ENCODE peak calls at places on chromosomes 3 and 15, in seven cellular contexts. One of them, this sample, is unnamed.

GRCh38 chr3:61371123-61371522 is 119.9 kb upstream of the FHIT start:
- DNase-seq in H9: no peak
- DNase-seq in AG10803: no peak
- DNase-seq in lower lobe of right lung: no peak
- DNase-seq in upper lobe of right lung: no peak
- DNase-seq in activated CD8-positive, alpha-beta T cell treated with anti-CD3 and anti-CD28 coated beads for 36 hours: peak; percentile 53
- DNase-seq in psoas muscle: no peak
- DNase-seq in this sample: peak; percentile 18

GRCh38 chr3:68893600-68894239 is 38.6 kb downstream of the TAFA4 start:
- DNase-seq in activated CD8-positive, alpha-beta T cell treated with anti-CD3 and anti-CD28 coated beads for 36 hours: no peak
- DNase-seq in H9: no peak
- DNase-seq in psoas muscle: no peak
- DNase-seq in upper lobe of right lung: no peak
- DNase-seq in AG10803: peak; percentile 34
- DNase-seq in lower lobe of right lung: no peak
- DNase-seq in this sample: peak; percentile 22

GRCh38 chr3:164940737-164941136 is 137.6 kb downstream of the SI start:
- DNase-seq in AG10803: no peak
- DNase-seq in activated CD8-positive, alpha-beta T cell treated with anti-CD3 and anti-CD28 coated beads for 36 hours: no peak
- DNase-seq in upper lobe of right lung: no peak
- DNase-seq in H9: no peak
- DNase-seq in psoas muscle: no peak
- DNase-seq in lower lobe of right lung: no peak
- DNase-seq in this sample: no peak

GRCh38 chr3:18758047-18758704 is 333.0 kb upstream of the SATB1 start:
- DNase-seq in activated CD8-positive, alpha-beta T cell treated with anti-CD3 and anti-CD28 coated beads for 36 hours: peak; percentile 41
- DNase-seq in AG10803: no peak
- DNase-seq in lower lobe of right lung: no peak
- DNase-seq in H9: peak; percentile 43
- DNase-seq in upper lobe of right lung: no peak
- DNase-seq in psoas muscle: no peak
- DNase-seq in this sample: peak; percentile 12

GRCh38 chr3:14460342-14461005 is 58.1 kb downstream of the SLC6A6 start:
- DNase-seq in AG10803: peak; percentile 98
- DNase-seq in H9: no peak
- DNase-seq in psoas muscle: peak; percentile 87
- DNase-seq in lower lobe of right lung: no peak
- DNase-seq in upper lobe of right lung: no peak
- DNase-seq in activated CD8-positive, alpha-beta T cell treated with anti-CD3 and anti-CD28 coated beads for 36 hours: no peak
- DNase-seq in this sample: no peak

GRCh38 chr15:57251308-57251707 is 125.0 kb upstream of the CGNL1 start:
- DNase-seq in lower lobe of right lung: no peak
- DNase-seq in activated CD8-positive, alpha-beta T cell treated with anti-CD3 and anti-CD28 coated beads for 36 hours: no peak
- DNase-seq in H9: no peak
- DNase-seq in psoas muscle: no peak
- DNase-seq in AG10803: peak; percentile 27
- DNase-seq in upper lobe of right lung: no peak
- DNase-seq in this sample: no peak

GRCh38 chr3:23404241-23404640 is 201.1 kb downstream of the UBE2E2 start:
- DNase-seq in psoas muscle: no peak
- DNase-seq in H9: no peak
- DNase-seq in activated CD8-positive, alpha-beta T cell treated with anti-CD3 and anti-CD28 coated beads for 36 hours: no peak
- DNase-seq in lower lobe of right lung: no peak
- DNase-seq in AG10803: no peak
- DNase-seq in upper lobe of right lung: no peak
- DNase-seq in this sample: no peak

GRCh38 chr15:31459011-31459748 is 132.5 kb downstream of the KLF13 start:
- DNase-seq in H9: no peak
- DNase-seq in psoas muscle: no peak
- DNase-seq in upper lobe of right lung: peak; percentile 19
- DNase-seq in AG10803: no peak
- DNase-seq in activated CD8-positive, alpha-beta T cell treated with anti-CD3 and anti-CD28 coated beads for 36 hours: peak; percentile 80
- DNase-seq in lower lobe of right lung: no peak
- DNase-seq in this sample: peak; percentile 82

GRCh38 chr15:61088675-61089074 is 140.4 kb downstream of the RORA start:
- DNase-seq in psoas muscle: no peak
- DNase-seq in AG10803: no peak
- DNase-seq in lower lobe of right lung: no peak
- DNase-seq in H9: no peak
- DNase-seq in activated CD8-positive, alpha-beta T cell treated with anti-CD3 and anti-CD28 coated beads for 36 hours: no peak
- DNase-seq in upper lobe of right lung: no peak
- DNase-seq in this sample: no peak

GRCh38 chr3:93979850-93980677 is at the start of gene ARL13B:
- DNase-seq in lower lobe of right lung: peak; percentile 99
- DNase-seq in activated CD8-positive, alpha-beta T cell treated with anti-CD3 and anti-CD28 coated beads for 36 hours: peak; percentile 97
- DNase-seq in psoas muscle: peak; percentile 98
- DNase-seq in AG10803: peak; percentile 98
- DNase-seq in H9: peak; percentile 98
- DNase-seq in upper lobe of right lung: peak; percentile 98
- DNase-seq in this sample: peak; percentile 95
- TF ChIP-seq CTCF in lower lobe of right lung: no peak
- TF ChIP-seq CTCF in activated CD8-positive, alpha-beta T cell treated with anti-CD3 and anti-CD28 coated beads for 36 hours: no peak
- TF ChIP-seq CTCF in psoas muscle: no peak
- TF ChIP-seq CTCF in AG10803: no peak
- TF ChIP-seq CTCF in H9: no peak
- TF ChIP-seq CTCF in upper lobe of right lung: no peak
- TF ChIP-seq CTCF in this sample: no peak

GRCh38 chr15:74545776-74546656 is 5.0 kb downstream of the ARID3B start:
- DNase-seq in AG10803: peak; percentile 99
- DNase-seq in upper lobe of right lung: peak; percentile 97
- DNase-seq in activated CD8-positive, alpha-beta T cell treated with anti-CD3 and anti-CD28 coated beads for 36 hours: peak; percentile 99
- DNase-seq in H9: peak; percentile 37
- DNase-seq in psoas muscle: peak; percentile 97
- DNase-seq in lower lobe of right lung: peak; percentile 96
- DNase-seq in this sample: peak; percentile 57
- TF ChIP-seq CTCF in AG10803: no peak
- TF ChIP-seq CTCF in upper lobe of right lung: no peak
- TF ChIP-seq CTCF in activated CD8-positive, alpha-beta T cell treated with anti-CD3 and anti-CD28 coated beads for 36 hours: no peak
- TF ChIP-seq CTCF in H9: no peak
- TF ChIP-seq CTCF in psoas muscle: no peak
- TF ChIP-seq CTCF in lower lobe of right lung: no peak
- TF ChIP-seq CTCF in this sample: no peak

DNA sequence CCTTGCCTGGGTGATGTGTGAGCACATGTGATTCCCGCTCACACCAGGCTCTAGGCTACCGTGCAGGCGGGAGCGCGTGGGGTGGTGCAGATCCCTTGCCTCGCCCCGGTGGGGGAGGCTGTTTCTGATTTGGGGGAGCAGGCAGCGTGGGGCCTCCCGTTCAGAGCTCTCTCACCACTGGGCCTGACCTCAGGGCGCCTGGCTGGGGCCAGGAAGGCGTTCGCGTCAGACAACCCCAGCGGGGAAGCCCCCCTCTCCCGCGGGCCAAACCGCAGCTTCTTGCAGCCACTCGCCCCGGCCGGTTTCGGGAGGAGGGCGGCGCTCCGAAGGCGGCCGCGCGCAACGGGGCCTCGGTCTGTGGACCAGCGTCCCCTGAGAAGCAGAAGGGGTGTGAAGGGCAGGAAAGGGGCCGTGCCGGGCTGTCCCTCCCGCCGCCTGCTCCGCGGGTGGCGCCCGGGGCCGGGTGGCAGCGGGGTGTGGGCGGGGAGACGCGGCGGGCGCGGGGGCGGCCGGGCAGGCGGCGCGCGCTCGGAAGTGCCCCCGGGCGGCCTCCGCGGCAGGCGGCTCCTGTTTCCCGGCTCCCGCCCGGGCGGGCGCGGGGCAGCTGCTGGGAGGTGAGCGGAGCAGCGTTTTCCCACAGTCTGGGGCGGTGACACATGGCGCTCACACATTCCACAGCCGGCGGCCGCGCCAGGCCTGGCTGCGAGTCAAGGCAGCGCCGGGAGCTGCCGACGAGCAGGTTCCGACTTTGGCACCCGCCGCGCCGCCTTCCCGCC is 65.1 kb upstream of the HES1 start:
- DNase-seq in AG10803: peak; percentile 93
- DNase-seq in lower lobe of right lung: peak; percentile 87
- DNase-seq in activated CD8-positive, alpha-beta T cell treated with anti-CD3 and anti-CD28 coated beads for 36 hours: peak; percentile 89
- DNase-seq in psoas muscle: peak; percentile 93
- DNase-seq in H9: peak; percentile 66
- DNase-seq in upper lobe of right lung: peak; percentile 92
- DNase-seq in this sample: peak; percentile 96
- TF ChIP-seq CTCF in AG10803: no peak
- TF ChIP-seq CTCF in lower lobe of right lung: no peak
- TF ChIP-seq CTCF in activated CD8-positive, alpha-beta T cell treated with anti-CD3 and anti-CD28 coated beads for 36 hours: no peak
- TF ChIP-seq CTCF in psoas muscle: no peak
- TF ChIP-seq CTCF in H9: no peak
- TF ChIP-seq CTCF in upper lobe of right lung: no peak
- TF ChIP-seq CTCF in this sample: no peak

GRCh38 chr3:124213641-124214040 is 221.7 kb upstream of the ROPN1 start:
- DNase-seq in AG10803: no peak
- DNase-seq in H9: no peak
- DNase-seq in psoas muscle: no peak
- DNase-seq in lower lobe of right lung: no peak
- DNase-seq in upper lobe of right lung: no peak
- DNase-seq in activated CD8-positive, alpha-beta T cell treated with anti-CD3 and anti-CD28 coated beads for 36 hours: no peak
- DNase-seq in this sample: no peak
- TF ChIP-seq CTCF in AG10803: no peak
- TF ChIP-seq CTCF in H9: no peak
- TF ChIP-seq CTCF in psoas muscle: no peak
- TF ChIP-seq CTCF in lower lobe of right lung: no peak
- TF ChIP-seq CTCF in upper lobe of right lung: no peak
- TF ChIP-seq CTCF in activated CD8-positive, alpha-beta T cell treated with anti-CD3 and anti-CD28 coated beads for 36 hours: no peak
- TF ChIP-seq CTCF in this sample: no peak

DNA sequence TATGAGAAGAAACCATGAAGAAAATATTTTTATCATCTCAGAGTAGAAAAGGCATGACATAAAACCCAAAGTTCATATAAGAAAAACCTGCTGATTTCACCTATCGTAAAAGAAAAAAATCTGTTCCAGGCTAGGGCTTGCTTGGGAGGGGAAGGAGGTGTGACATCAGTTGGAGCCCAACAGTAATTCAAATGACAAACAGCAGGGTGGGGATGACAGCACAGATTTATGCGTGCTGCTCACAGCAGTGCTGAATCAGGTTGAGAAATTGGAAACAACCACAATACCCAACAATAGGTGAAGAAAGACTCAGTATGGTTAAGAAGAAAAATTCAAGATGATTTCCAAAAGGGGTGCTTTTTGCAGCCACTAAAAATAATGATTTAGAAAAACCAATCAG is 172.4 kb downstream of the PDE8A start:
- DNase-seq in activated CD8-positive, alpha-beta T cell treated with anti-CD3 and anti-CD28 coated beads for 36 hours: no peak
- DNase-seq in upper lobe of right lung: no peak
- DNase-seq in psoas muscle: no peak
- DNase-seq in lower lobe of right lung: no peak
- DNase-seq in H9: no peak
- DNase-seq in AG10803: no peak
- DNase-seq in this sample: peak; percentile 23
- TF ChIP-seq CTCF in activated CD8-positive, alpha-beta T cell treated with anti-CD3 and anti-CD28 coated beads for 36 hours: no peak
- TF ChIP-seq CTCF in upper lobe of right lung: no peak
- TF ChIP-seq CTCF in psoas muscle: no peak
- TF ChIP-seq CTCF in lower lobe of right lung: no peak
- TF ChIP-seq CTCF in H9: no peak
- TF ChIP-seq CTCF in AG10803: no peak
- TF ChIP-seq CTCF in this sample: no peak

GRCh38 chr3:75768303-75769017 is 16.9 kb downstream of the ZNF717 start:
- DNase-seq in activated CD8-positive, alpha-beta T cell treated with anti-CD3 and anti-CD28 coated beads for 36 hours: peak; percentile 30
- DNase-seq in upper lobe of right lung: no peak
- DNase-seq in AG10803: no peak
- DNase-seq in H9: no peak
- DNase-seq in psoas muscle: no peak
- DNase-seq in lower lobe of right lung: no peak
- DNase-seq in this sample: no peak
- TF ChIP-seq CTCF in activated CD8-positive, alpha-beta T cell treated with anti-CD3 and anti-CD28 coated beads for 36 hours: no peak
- TF ChIP-seq CTCF in upper lobe of right lung: no peak
- TF ChIP-seq CTCF in AG10803: no peak
- TF ChIP-seq CTCF in H9: no peak
- TF ChIP-seq CTCF in psoas muscle: no peak
- TF ChIP-seq CTCF in lower lobe of right lung: no peak
- TF ChIP-seq CTCF in this sample: no peak

GRCh38 chr3:176633511-176633910 is 563.8 kb downstream of the TBL1XR1 start:
- DNase-seq in activated CD8-positive, alpha-beta T cell treated with anti-CD3 and anti-CD28 coated beads for 36 hours: no peak
- DNase-seq in psoas muscle: no peak
- DNase-seq in lower lobe of right lung: no peak
- DNase-seq in upper lobe of right lung: no peak
- DNase-seq in AG10803: no peak
- DNase-seq in H9: peak; percentile 61
- DNase-seq in this sample: no peak
- TF ChIP-seq CTCF in activated CD8-positive, alpha-beta T cell treated with anti-CD3 and anti-CD28 coated beads for 36 hours: no peak
- TF ChIP-seq CTCF in psoas muscle: no peak
- TF ChIP-seq CTCF in lower lobe of right lung: no peak
- TF ChIP-seq CTCF in upper lobe of right lung: no peak
- TF ChIP-seq CTCF in AG10803: no peak
- TF ChIP-seq CTCF in H9: peak; percentile 46
- TF ChIP-seq CTCF in this sample: no peak

GRCh38 chr3:52292247-52293065 is 4.8 kb downstream of the GLYCTK start:
- DNase-seq in upper lobe of right lung: no peak
- DNase-seq in activated CD8-positive, alpha-beta T cell treated with anti-CD3 and anti-CD28 coated beads for 36 hours: no peak
- DNase-seq in lower lobe of right lung: peak; percentile 33
- DNase-seq in H9: no peak
- DNase-seq in psoas muscle: no peak
- DNase-seq in AG10803: no peak
- DNase-seq in this sample: no peak
- TF ChIP-seq CTCF in upper lobe of right lung: no peak
- TF ChIP-seq CTCF in activated CD8-positive, alpha-beta T cell treated with anti-CD3 and anti-CD28 coated beads for 36 hours: no peak
- TF ChIP-seq CTCF in lower lobe of right lung: no peak
- TF ChIP-seq CTCF in H9: no peak
- TF ChIP-seq CTCF in psoas muscle: no peak
- TF ChIP-seq CTCF in AG10803: no peak
- TF ChIP-seq CTCF in this sample: no peak

DNA sequence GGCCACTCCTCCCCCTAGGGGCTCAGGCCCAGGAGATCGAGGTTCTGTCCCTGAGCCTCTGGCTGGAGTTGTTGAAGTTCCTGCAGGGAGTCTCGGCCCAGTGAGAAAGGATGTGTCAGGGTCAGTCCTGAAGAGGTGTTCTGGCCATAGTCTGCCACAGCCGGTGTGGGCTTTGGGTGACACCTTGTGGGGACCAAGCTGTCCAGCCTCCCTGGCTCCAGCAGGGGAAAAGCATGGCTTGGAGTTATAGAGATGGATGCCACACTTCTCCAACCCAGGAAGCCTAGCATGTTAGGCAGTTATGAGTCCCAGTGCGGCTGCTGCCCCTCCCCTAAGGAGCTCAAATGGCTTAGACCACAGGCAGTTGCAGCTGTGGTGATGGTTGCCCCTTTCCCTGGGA is 945.6 kb upstream of the GBE1 start:
- DNase-seq in activated CD8-positive, alpha-beta T cell treated with anti-CD3 and anti-CD28 coated beads for 36 hours: no peak
- DNase-seq in AG10803: no peak
- DNase-seq in lower lobe of right lung: no peak
- DNase-seq in upper lobe of right lung: no peak
- DNase-seq in psoas muscle: no peak
- DNase-seq in H9: peak; percentile 53
- DNase-seq in this sample: no peak
- TF ChIP-seq CTCF in activated CD8-positive, alpha-beta T cell treated with anti-CD3 and anti-CD28 coated beads for 36 hours: no peak
- TF ChIP-seq CTCF in AG10803: no peak
- TF ChIP-seq CTCF in lower lobe of right lung: no peak
- TF ChIP-seq CTCF in upper lobe of right lung: no peak
- TF ChIP-seq CTCF in psoas muscle: no peak
- TF ChIP-seq CTCF in H9: peak; percentile 46
- TF ChIP-seq CTCF in this sample: peak; percentile 3

DNA sequence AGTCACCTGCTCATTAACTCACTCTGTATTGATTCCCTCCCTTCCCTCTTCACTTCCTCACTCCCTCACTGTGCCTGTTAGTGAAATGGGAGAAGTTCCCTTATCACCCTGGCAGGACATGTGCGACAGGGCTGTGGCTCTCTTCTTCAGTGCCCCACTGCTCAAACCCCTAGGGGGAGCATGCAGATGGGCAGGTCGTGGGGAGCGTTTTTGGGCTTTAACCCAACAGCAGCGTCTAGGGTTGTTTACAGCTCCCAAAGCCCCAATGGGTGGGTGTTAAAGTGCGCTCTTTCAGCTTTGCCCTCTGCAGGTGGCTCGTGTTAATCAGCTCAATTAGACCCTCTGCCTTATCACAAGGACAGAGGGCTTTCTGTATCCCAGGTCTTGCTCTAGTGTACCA is 447.8 kb upstream of the PROK2 start:
- DNase-seq in activated CD8-positive, alpha-beta T cell treated with anti-CD3 and anti-CD28 coated beads for 36 hours: no peak
- DNase-seq in upper lobe of right lung: no peak
- DNase-seq in psoas muscle: no peak
- DNase-seq in AG10803: no peak
- DNase-seq in lower lobe of right lung: no peak
- DNase-seq in H9: peak; percentile 43
- DNase-seq in this sample: no peak
- TF ChIP-seq CTCF in activated CD8-positive, alpha-beta T cell treated with anti-CD3 and anti-CD28 coated beads for 36 hours: no peak
- TF ChIP-seq CTCF in upper lobe of right lung: no peak
- TF ChIP-seq CTCF in psoas muscle: no peak
- TF ChIP-seq CTCF in AG10803: no peak
- TF ChIP-seq CTCF in lower lobe of right lung: no peak
- TF ChIP-seq CTCF in H9: peak; percentile 40
- TF ChIP-seq CTCF in this sample: peak; percentile 9